ENCODE peak calls at places on chromosomes 4 and X, in six cellular contexts. One of them, this sample, is unnamed.

GRCh38 chr4:52869196-52869595 is 7.1 kb downstream of the RASL11B start:
- DNase-seq in tibial artery: peak; percentile 91
- DNase-seq in IMR-90: peak; percentile 36
- DNase-seq in testis: no peak
- DNase-seq in WERI-Rb-1: peak; percentile 50
- DNase-seq in endodermal cell: no peak
- DNase-seq in this sample: peak; percentile 75

GRCh38 chr4:185554243-185555126 is 19.2 kb upstream of the PDLIM3 start:
- DNase-seq in tibial artery: no peak
- DNase-seq in IMR-90: no peak
- DNase-seq in testis: no peak
- DNase-seq in WERI-Rb-1: no peak
- DNase-seq in endodermal cell: no peak
- DNase-seq in this sample: no peak

GRCh38 chr4:105551968-105552746 is at the start of gene ARHGEF38:
- DNase-seq in tibial artery: no peak
- DNase-seq in IMR-90: peak; percentile 7
- DNase-seq in testis: no peak
- DNase-seq in WERI-Rb-1: no peak
- DNase-seq in endodermal cell: peak; percentile 66
- DNase-seq in this sample: peak; percentile 15

GRCh38 chr4:155667538-155668511 is 1.2 kb downstream of the GUCY1A1 start:
- DNase-seq in tibial artery: peak; percentile 74
- DNase-seq in IMR-90: peak; percentile 27
- DNase-seq in testis: peak; percentile 46
- DNase-seq in WERI-Rb-1: peak; percentile 53
- DNase-seq in endodermal cell: peak; percentile 76
- DNase-seq in this sample: peak; percentile 38

GRCh38 chr4:24089831-24090531 is 200.1 kb upstream of the PPARGC1A start:
- DNase-seq in tibial artery: no peak
- DNase-seq in IMR-90: peak; percentile 90
- DNase-seq in testis: no peak
- DNase-seq in WERI-Rb-1: no peak
- DNase-seq in endodermal cell: no peak
- DNase-seq in this sample: peak; percentile 65

GRCh38 chrX:111507931-111508330 is 3.5 kb upstream of the SERTM2 start:
- DNase-seq in tibial artery: no peak
- DNase-seq in IMR-90: peak; percentile 0
- DNase-seq in testis: no peak
- DNase-seq in WERI-Rb-1: no peak
- DNase-seq in endodermal cell: no peak
- DNase-seq in this sample: peak; percentile 23

GRCh38 chr4:2441393-2442174 is 22.8 kb downstream of the CFAP99 start:
- DNase-seq in tibial artery: no peak
- DNase-seq in IMR-90: peak; percentile 41
- DNase-seq in testis: peak; percentile 81
- DNase-seq in WERI-Rb-1: peak; percentile 97
- DNase-seq in endodermal cell: peak; percentile 96
- DNase-seq in this sample: peak; percentile 62

GRCh38 chrX:48937065-48937907 is 18.5 kb upstream of the PIM2 start:
- DNase-seq in tibial artery: no peak
- DNase-seq in IMR-90: no peak
- DNase-seq in testis: peak; percentile 32
- DNase-seq in WERI-Rb-1: no peak
- DNase-seq in endodermal cell: peak; percentile 64
- DNase-seq in this sample: peak; percentile 19

GRCh38 chrX:12488220-12488619 is 303.0 kb upstream of the PRPS2 start:
- DNase-seq in tibial artery: no peak
- DNase-seq in IMR-90: no peak
- DNase-seq in testis: no peak
- DNase-seq in WERI-Rb-1: no peak
- DNase-seq in endodermal cell: no peak
- DNase-seq in this sample: no peak

GRCh38 chr4:2321279-2322196 is 59.6 kb upstream of the MXD4 start:
- DNase-seq in tibial artery: peak; percentile 43
- DNase-seq in IMR-90: no peak
- DNase-seq in testis: no peak
- DNase-seq in WERI-Rb-1: no peak
- DNase-seq in endodermal cell: peak; percentile 47
- DNase-seq in this sample: no peak

GRCh38 chrX:21747523-21747922 is 10.4 kb downstream of the SMPX start:
- DNase-seq in tibial artery: no peak
- DNase-seq in IMR-90: no peak
- DNase-seq in testis: no peak
- DNase-seq in WERI-Rb-1: no peak
- DNase-seq in endodermal cell: no peak
- DNase-seq in this sample: no peak

GRCh38 chr4:87066403-87067119 is 131.8 kb downstream of the AFF1 start:
- DNase-seq in tibial artery: no peak
- DNase-seq in IMR-90: no peak
- DNase-seq in testis: no peak
- DNase-seq in WERI-Rb-1: no peak
- DNase-seq in endodermal cell: no peak
- DNase-seq in this sample: no peak

GRCh38 chr4:59091376-59092142 is 1981.4 kb upstream of the IGFBP7 start:
- DNase-seq in tibial artery: peak; percentile 51
- DNase-seq in IMR-90: no peak
- DNase-seq in testis: no peak
- DNase-seq in WERI-Rb-1: no peak
- DNase-seq in endodermal cell: peak; percentile 57
- DNase-seq in this sample: no peak

GRCh38 chrX:132843387-132843786 is 115.0 kb downstream of the HS6ST2 start:
- DNase-seq in tibial artery: no peak
- DNase-seq in IMR-90: no peak
- DNase-seq in testis: no peak
- DNase-seq in WERI-Rb-1: no peak
- DNase-seq in endodermal cell: no peak
- DNase-seq in this sample: no peak

GRCh38 chrX:141278306-141278705 is 36.0 kb upstream of the SPANXC start:
- DNase-seq in tibial artery: no peak
- DNase-seq in IMR-90: peak; percentile 6
- DNase-seq in testis: peak; percentile 22
- DNase-seq in WERI-Rb-1: peak; percentile 13
- DNase-seq in endodermal cell: peak; percentile 68
- DNase-seq in this sample: peak; percentile 23

GRCh38 chr4:101259876-101260275 is 87.5 kb downstream of the PPP3CA start:
- DNase-seq in tibial artery: no peak
- DNase-seq in IMR-90: peak; percentile 34
- DNase-seq in testis: no peak
- DNase-seq in WERI-Rb-1: no peak
- DNase-seq in endodermal cell: no peak
- DNase-seq in this sample: no peak

GRCh38 chr4:153082322-153083301 is 121.6 kb upstream of the TRIM2 start:
- DNase-seq in tibial artery: no peak
- DNase-seq in IMR-90: no peak
- DNase-seq in testis: no peak
- DNase-seq in WERI-Rb-1: no peak
- DNase-seq in endodermal cell: no peak
- DNase-seq in this sample: no peak

GRCh38 chrX:150361777-150362351 is 1.3 kb upstream of the MAMLD1 start:
- DNase-seq in tibial artery: peak; percentile 66
- DNase-seq in IMR-90: peak; percentile 29
- DNase-seq in testis: peak; percentile 33
- DNase-seq in WERI-Rb-1: peak; percentile 11
- DNase-seq in endodermal cell: peak; percentile 66
- DNase-seq in this sample: no peak

GRCh38 chr4:110275871-110276270 is 77.5 kb upstream of the ELOVL6 start:
- DNase-seq in tibial artery: no peak
- DNase-seq in IMR-90: peak; percentile 8
- DNase-seq in testis: no peak
- DNase-seq in WERI-Rb-1: no peak
- DNase-seq in endodermal cell: no peak
- DNase-seq in this sample: peak; percentile 16

GRCh38 chr4:38290360-38290759 is 330.2 kb downstream of the PTTG2 start:
- DNase-seq in tibial artery: no peak
- DNase-seq in IMR-90: peak; percentile 70
- DNase-seq in testis: no peak
- DNase-seq in WERI-Rb-1: no peak
- DNase-seq in endodermal cell: no peak
- DNase-seq in this sample: no peak

GRCh38 chr4:12421364-12421763 is 992.7 kb upstream of the HS3ST1 start:
- DNase-seq in tibial artery: no peak
- DNase-seq in IMR-90: no peak
- DNase-seq in testis: no peak
- DNase-seq in WERI-Rb-1: no peak
- DNase-seq in endodermal cell: no peak
- DNase-seq in this sample: no peak

GRCh38 chr4:23234018-23234417 is 541.3 kb downstream of the GBA3 start:
- DNase-seq in tibial artery: no peak
- DNase-seq in IMR-90: no peak
- DNase-seq in testis: no peak
- DNase-seq in WERI-Rb-1: no peak
- DNase-seq in endodermal cell: no peak
- DNase-seq in this sample: no peak

GRCh38 chrX:65772842-65773241 is 105.4 kb downstream of the MSN start:
- DNase-seq in tibial artery: no peak
- DNase-seq in IMR-90: no peak
- DNase-seq in testis: no peak
- DNase-seq in WERI-Rb-1: no peak
- DNase-seq in endodermal cell: no peak
- DNase-seq in this sample: no peak

GRCh38 chrX:153469811-153470410 is 465 bp downstream of the HAUS7 start:
- DNase-seq in tibial artery: no peak
- DNase-seq in IMR-90: peak; percentile 8
- DNase-seq in testis: peak; percentile 22
- DNase-seq in WERI-Rb-1: peak; percentile 51
- DNase-seq in endodermal cell: peak; percentile 73
- DNase-seq in this sample: peak; percentile 21

GRCh38 chrX:39473812-39474211 is 623.9 kb downstream of the BCOR start:
- DNase-seq in tibial artery: no peak
- DNase-seq in IMR-90: no peak
- DNase-seq in testis: no peak
- DNase-seq in WERI-Rb-1: no peak
- DNase-seq in endodermal cell: no peak
- DNase-seq in this sample: no peak

GRCh38 chrX:4809571-4809970 is 1096.1 kb upstream of the PRKX start:
- DNase-seq in tibial artery: no peak
- DNase-seq in IMR-90: no peak
- DNase-seq in testis: no peak
- DNase-seq in WERI-Rb-1: no peak
- DNase-seq in endodermal cell: no peak
- DNase-seq in this sample: no peak

GRCh38 chrX:43423876-43424275 is 232.2 kb upstream of the MAOA start:
- DNase-seq in tibial artery: no peak
- DNase-seq in IMR-90: no peak
- DNase-seq in testis: no peak
- DNase-seq in WERI-Rb-1: no peak
- DNase-seq in endodermal cell: no peak
- DNase-seq in this sample: peak; percentile 16

GRCh38 chrX:11759461-11760311 is 1.6 kb downstream of the MSL3 start:
- DNase-seq in tibial artery: peak; percentile 89
- DNase-seq in IMR-90: peak; percentile 90
- DNase-seq in testis: peak; percentile 93
- DNase-seq in WERI-Rb-1: peak; percentile 80
- DNase-seq in endodermal cell: peak; percentile 88
- DNase-seq in this sample: peak; percentile 92

GRCh38 chrX:130975947-130976346 is 72.9 kb upstream of the ENOX2 start:
- DNase-seq in tibial artery: no peak
- DNase-seq in IMR-90: peak; percentile 48
- DNase-seq in testis: peak; percentile 48
- DNase-seq in WERI-Rb-1: peak; percentile 55
- DNase-seq in endodermal cell: peak; percentile 57
- DNase-seq in this sample: peak; percentile 58

DNA sequence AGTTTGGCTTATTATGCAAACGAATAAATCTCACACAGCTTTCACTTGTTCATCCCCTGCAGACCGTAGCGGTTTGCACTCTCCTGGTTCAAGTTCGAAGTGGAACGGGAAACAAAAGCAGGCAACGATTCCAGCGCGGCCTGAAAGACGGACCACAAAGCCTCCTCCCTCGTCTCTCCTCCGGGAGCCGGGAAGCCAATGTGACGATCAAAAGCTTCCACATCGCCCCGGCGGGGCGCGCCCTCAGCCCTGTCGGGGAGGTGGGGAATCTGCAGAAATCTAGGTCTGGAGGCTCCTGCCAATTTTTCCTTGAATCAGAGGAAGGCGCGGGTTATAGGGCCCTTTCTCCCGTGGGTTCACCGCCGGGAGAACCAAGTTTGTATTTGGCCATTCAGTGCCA is 16.9 kb upstream of the ZIC3 start:
- DNase-seq in tibial artery: no peak
- DNase-seq in IMR-90: no peak
- DNase-seq in testis: no peak
- DNase-seq in WERI-Rb-1: no peak
- DNase-seq in endodermal cell: peak; percentile 61
- DNase-seq in this sample: no peak
- H3K4me3 ChIP-seq in tibial artery: no peak overlapping the region
- H3K4me3 ChIP-seq in IMR-90: no peak overlapping the region
- H3K4me3 ChIP-seq in testis: no peak overlapping the region
- H3K4me3 ChIP-seq in WERI-Rb-1: no peak overlapping the region
- H3K4me3 ChIP-seq in endodermal cell: no peak overlapping the region
- H3K4me3 ChIP-seq in this sample: no peak overlapping the region

GRCh38 chrX:109859673-109860072 is 126.6 kb upstream of the ACSL4 start:
- DNase-seq in tibial artery: no peak
- DNase-seq in IMR-90: no peak
- DNase-seq in testis: no peak
- DNase-seq in WERI-Rb-1: no peak
- DNase-seq in endodermal cell: no peak
- DNase-seq in this sample: no peak

GRCh38 chrX:109856974-109857373 is 123.9 kb upstream of the ACSL4 start:
- DNase-seq in tibial artery: no peak
- DNase-seq in IMR-90: peak; percentile 34
- DNase-seq in testis: no peak
- DNase-seq in WERI-Rb-1: no peak
- DNase-seq in endodermal cell: no peak
- DNase-seq in this sample: peak; percentile 49

GRCh38 chrX:109857898-109858297 is 124.8 kb upstream of the ACSL4 start:
- DNase-seq in tibial artery: no peak
- DNase-seq in IMR-90: peak; percentile 52
- DNase-seq in testis: no peak
- DNase-seq in WERI-Rb-1: no peak
- DNase-seq in endodermal cell: no peak
- DNase-seq in this sample: no peak

GRCh38 chrX:109855501-109855900 is 122.4 kb upstream of the ACSL4 start:
- DNase-seq in tibial artery: no peak
- DNase-seq in IMR-90: no peak
- DNase-seq in testis: no peak
- DNase-seq in WERI-Rb-1: no peak
- DNase-seq in endodermal cell: no peak
- DNase-seq in this sample: no peak

GRCh38 chrX:109858602-109859341 is 125.7 kb upstream of the ACSL4 start:
- DNase-seq in tibial artery: no peak
- DNase-seq in IMR-90: no peak
- DNase-seq in testis: no peak
- DNase-seq in WERI-Rb-1: no peak
- DNase-seq in endodermal cell: no peak
- DNase-seq in this sample: no peak
- TF ChIP-seq CTCF in tibial artery: no peak
- TF ChIP-seq CTCF in IMR-90: no peak
- TF ChIP-seq CTCF in testis: no peak
- TF ChIP-seq CTCF in WERI-Rb-1: no peak
- TF ChIP-seq CTCF in endodermal cell: no peak
- TF ChIP-seq CTCF in this sample: no peak

GRCh38 chr4:83036991-83037390 is 2.0 kb downstream of the COPS4 start:
- DNase-seq in tibial artery: no peak
- DNase-seq in IMR-90: no peak
- DNase-seq in testis: no peak
- DNase-seq in WERI-Rb-1: no peak
- DNase-seq in endodermal cell: no peak
- DNase-seq in this sample: no peak
- H3K4me3 ChIP-seq in tibial artery: no peak overlapping the region
- H3K4me3 ChIP-seq in IMR-90: no peak overlapping the region
- H3K4me3 ChIP-seq in testis: no peak overlapping the region
- H3K4me3 ChIP-seq in WERI-Rb-1: no peak overlapping the region
- H3K4me3 ChIP-seq in endodermal cell: peak overlapping the region; percentile 93
- H3K4me3 ChIP-seq in this sample: peak overlapping the region; percentile 5

GRCh38 chr4:74223098-74223497 is 65.2 kb downstream of the MTHFD2L start:
- DNase-seq in tibial artery: no peak
- DNase-seq in IMR-90: no peak
- DNase-seq in testis: no peak
- DNase-seq in WERI-Rb-1: no peak
- DNase-seq in endodermal cell: no peak
- DNase-seq in this sample: no peak
- TF ChIP-seq CTCF in tibial artery: no peak
- TF ChIP-seq CTCF in IMR-90: no peak
- TF ChIP-seq CTCF in testis: no peak
- TF ChIP-seq CTCF in WERI-Rb-1: no peak
- TF ChIP-seq CTCF in endodermal cell: no peak
- TF ChIP-seq CTCF in this sample: no peak

This sample was measured in fibroblast of villous mesenchyme.